ENCODE peak calls at places on chromosome 2, in ten cellular contexts. One of them, this sample, is unnamed.
A peak's percentile ranks its signal among the peaks of the same experiment; 100 is the strongest.

GRCh38 chr2:241858206-241859016 is at the start of gene PDCD1:
- DNase-seq in cardiac muscle cell: peak; percentile 24
- DNase-seq in iris pigment epithelial cell: no peak
- DNase-seq in CMK: no peak
- DNase-seq in A172: no peak
- DNase-seq in neural crest cell: no peak
- DNase-seq in mesenchymal stem cell: no peak
- DNase-seq in activated T-cell treated with anti-CD3 and anti-CD28 coated beads for 1 hour: no peak
- DNase-seq in osteocyte: no peak
- DNase-seq in activated CD8-positive, alpha-beta memory T cell treated with anti-CD3 and anti-CD28 coated beads for 48 hours: no peak
- DNase-seq in this sample: no peak

GRCh38 chr2:70043252-70043875 is 43.9 kb upstream of the PCBP1 start:
- DNase-seq in activated T-cell treated with anti-CD3 and anti-CD28 coated beads for 1 hour: no peak
- DNase-seq in cardiac muscle cell: no peak
- DNase-seq in activated CD8-positive, alpha-beta memory T cell treated with anti-CD3 and anti-CD28 coated beads for 48 hours: no peak
- DNase-seq in iris pigment epithelial cell: no peak
- DNase-seq in A172: no peak
- DNase-seq in neural crest cell: no peak
- DNase-seq in CMK: no peak
- DNase-seq in mesenchymal stem cell: no peak
- DNase-seq in osteocyte: no peak
- DNase-seq in this sample: no peak

GRCh38 chr2:191020742-191021381 is 6.9 kb upstream of the STAT1 start:
- DNase-seq in mesenchymal stem cell: peak; percentile 96
- DNase-seq in activated CD8-positive, alpha-beta memory T cell treated with anti-CD3 and anti-CD28 coated beads for 48 hours: peak; percentile 52
- DNase-seq in CMK: no peak
- DNase-seq in neural crest cell: no peak
- DNase-seq in activated T-cell treated with anti-CD3 and anti-CD28 coated beads for 1 hour: no peak
- DNase-seq in cardiac muscle cell: no peak
- DNase-seq in osteocyte: no peak
- DNase-seq in A172: peak; percentile 47
- DNase-seq in iris pigment epithelial cell: peak; percentile 91
- DNase-seq in this sample: peak; percentile 94

GRCh38 chr2:103785432-103785831 is 1023.6 kb downstream of the TMEM182 start:
- DNase-seq in activated CD8-positive, alpha-beta memory T cell treated with anti-CD3 and anti-CD28 coated beads for 48 hours: no peak
- DNase-seq in A172: no peak
- DNase-seq in activated T-cell treated with anti-CD3 and anti-CD28 coated beads for 1 hour: no peak
- DNase-seq in mesenchymal stem cell: no peak
- DNase-seq in osteocyte: no peak
- DNase-seq in CMK: no peak
- DNase-seq in cardiac muscle cell: no peak
- DNase-seq in iris pigment epithelial cell: no peak
- DNase-seq in neural crest cell: no peak
- DNase-seq in this sample: no peak

GRCh38 chr2:151544449-151544848 is 134.7 kb downstream of the RIF1 start:
- DNase-seq in activated T-cell treated with anti-CD3 and anti-CD28 coated beads for 1 hour: no peak
- DNase-seq in neural crest cell: no peak
- DNase-seq in CMK: no peak
- DNase-seq in iris pigment epithelial cell: no peak
- DNase-seq in A172: no peak
- DNase-seq in cardiac muscle cell: no peak
- DNase-seq in mesenchymal stem cell: no peak
- DNase-seq in osteocyte: no peak
- DNase-seq in activated CD8-positive, alpha-beta memory T cell treated with anti-CD3 and anti-CD28 coated beads for 48 hours: no peak
- DNase-seq in this sample: no peak

GRCh38 chr2:212892193-212892592 is 259.2 kb downstream of the IKZF2 start:
- DNase-seq in mesenchymal stem cell: peak; percentile 32
- DNase-seq in cardiac muscle cell: peak; percentile 29
- DNase-seq in activated T-cell treated with anti-CD3 and anti-CD28 coated beads for 1 hour: no peak
- DNase-seq in osteocyte: no peak
- DNase-seq in iris pigment epithelial cell: peak; percentile 56
- DNase-seq in CMK: peak; percentile 3
- DNase-seq in activated CD8-positive, alpha-beta memory T cell treated with anti-CD3 and anti-CD28 coated beads for 48 hours: no peak
- DNase-seq in neural crest cell: no peak
- DNase-seq in A172: peak; percentile 40
- DNase-seq in this sample: peak; percentile 58

GRCh38 chr2:124193706-124194105 is 168.6 kb downstream of the CNTNAP5 start:
- DNase-seq in mesenchymal stem cell: no peak
- DNase-seq in A172: no peak
- DNase-seq in cardiac muscle cell: no peak
- DNase-seq in neural crest cell: no peak
- DNase-seq in osteocyte: no peak
- DNase-seq in iris pigment epithelial cell: no peak
- DNase-seq in activated CD8-positive, alpha-beta memory T cell treated with anti-CD3 and anti-CD28 coated beads for 48 hours: no peak
- DNase-seq in CMK: no peak
- DNase-seq in activated T-cell treated with anti-CD3 and anti-CD28 coated beads for 1 hour: no peak
- DNase-seq in this sample: no peak

GRCh38 chr2:144524190-144524957 is 4.5 kb upstream of the ZEB2 start:
- DNase-seq in CMK: no peak
- DNase-seq in activated CD8-positive, alpha-beta memory T cell treated with anti-CD3 and anti-CD28 coated beads for 48 hours: no peak
- DNase-seq in iris pigment epithelial cell: no peak
- DNase-seq in neural crest cell: peak; percentile 67
- DNase-seq in activated T-cell treated with anti-CD3 and anti-CD28 coated beads for 1 hour: no peak
- DNase-seq in A172: peak; percentile 35
- DNase-seq in cardiac muscle cell: peak; percentile 78
- DNase-seq in osteocyte: peak; percentile 87
- DNase-seq in mesenchymal stem cell: no peak
- DNase-seq in this sample: no peak

GRCh38 chr2:150159300-150159699 is 328.2 kb downstream of the RND3 start:
- DNase-seq in activated T-cell treated with anti-CD3 and anti-CD28 coated beads for 1 hour: no peak
- DNase-seq in neural crest cell: no peak
- DNase-seq in iris pigment epithelial cell: no peak
- DNase-seq in mesenchymal stem cell: no peak
- DNase-seq in cardiac muscle cell: no peak
- DNase-seq in osteocyte: no peak
- DNase-seq in CMK: no peak
- DNase-seq in activated CD8-positive, alpha-beta memory T cell treated with anti-CD3 and anti-CD28 coated beads for 48 hours: no peak
- DNase-seq in A172: no peak
- DNase-seq in this sample: no peak

GRCh38 chr2:231321021-231321420 is 74.5 kb upstream of the B3GNT7 start:
- DNase-seq in activated T-cell treated with anti-CD3 and anti-CD28 coated beads for 1 hour: no peak
- DNase-seq in osteocyte: peak; percentile 81
- DNase-seq in mesenchymal stem cell: no peak
- DNase-seq in neural crest cell: no peak
- DNase-seq in CMK: no peak
- DNase-seq in iris pigment epithelial cell: no peak
- DNase-seq in activated CD8-positive, alpha-beta memory T cell treated with anti-CD3 and anti-CD28 coated beads for 48 hours: no peak
- DNase-seq in A172: no peak
- DNase-seq in cardiac muscle cell: no peak
- DNase-seq in this sample: no peak

GRCh38 chr2:197158591-197159550 is 151.7 kb downstream of the ANKRD44 start:
- DNase-seq in CMK: no peak
- DNase-seq in mesenchymal stem cell: peak; percentile 59
- DNase-seq in A172: peak; percentile 31
- DNase-seq in cardiac muscle cell: no peak
- DNase-seq in activated CD8-positive, alpha-beta memory T cell treated with anti-CD3 and anti-CD28 coated beads for 48 hours: no peak
- DNase-seq in iris pigment epithelial cell: peak; percentile 33
- DNase-seq in neural crest cell: no peak
- DNase-seq in osteocyte: no peak
- DNase-seq in activated T-cell treated with anti-CD3 and anti-CD28 coated beads for 1 hour: no peak
- DNase-seq in this sample: peak; percentile 25

GRCh38 chr2:127389778-127390435 is 2.1 kb upstream of the MAP3K2 start:
- DNase-seq in cardiac muscle cell: no peak
- DNase-seq in CMK: no peak
- DNase-seq in activated CD8-positive, alpha-beta memory T cell treated with anti-CD3 and anti-CD28 coated beads for 48 hours: no peak
- DNase-seq in iris pigment epithelial cell: no peak
- DNase-seq in neural crest cell: no peak
- DNase-seq in osteocyte: peak; percentile 13
- DNase-seq in mesenchymal stem cell: no peak
- DNase-seq in A172: no peak
- DNase-seq in activated T-cell treated with anti-CD3 and anti-CD28 coated beads for 1 hour: no peak
- DNase-seq in this sample: no peak

GRCh38 chr2:233338046-233338445 is 16.2 kb upstream of the DGKD start:
- DNase-seq in CMK: no peak
- DNase-seq in mesenchymal stem cell: no peak
- DNase-seq in activated CD8-positive, alpha-beta memory T cell treated with anti-CD3 and anti-CD28 coated beads for 48 hours: no peak
- DNase-seq in neural crest cell: no peak
- DNase-seq in activated T-cell treated with anti-CD3 and anti-CD28 coated beads for 1 hour: no peak
- DNase-seq in cardiac muscle cell: no peak
- DNase-seq in iris pigment epithelial cell: no peak
- DNase-seq in A172: no peak
- DNase-seq in osteocyte: no peak
- DNase-seq in this sample: no peak

GRCh38 chr2:171216631-171217030 is 55.9 kb upstream of the TLK1 start:
- DNase-seq in CMK: no peak
- DNase-seq in iris pigment epithelial cell: no peak
- DNase-seq in A172: no peak
- DNase-seq in osteocyte: no peak
- DNase-seq in neural crest cell: no peak
- DNase-seq in cardiac muscle cell: no peak
- DNase-seq in mesenchymal stem cell: no peak
- DNase-seq in activated T-cell treated with anti-CD3 and anti-CD28 coated beads for 1 hour: no peak
- DNase-seq in activated CD8-positive, alpha-beta memory T cell treated with anti-CD3 and anti-CD28 coated beads for 48 hours: no peak
- DNase-seq in this sample: no peak

GRCh38 chr2:162782138-162782537 is 56.4 kb downstream of the KCNH7 start:
- DNase-seq in A172: no peak
- DNase-seq in activated CD8-positive, alpha-beta memory T cell treated with anti-CD3 and anti-CD28 coated beads for 48 hours: no peak
- DNase-seq in iris pigment epithelial cell: no peak
- DNase-seq in osteocyte: no peak
- DNase-seq in activated T-cell treated with anti-CD3 and anti-CD28 coated beads for 1 hour: no peak
- DNase-seq in cardiac muscle cell: peak; percentile 27
- DNase-seq in CMK: no peak
- DNase-seq in neural crest cell: no peak
- DNase-seq in mesenchymal stem cell: no peak
- DNase-seq in this sample: no peak

GRCh38 chr2:33620-34019 is 12.7 kb downstream of the FAM110C start:
- DNase-seq in osteocyte: no peak
- DNase-seq in cardiac muscle cell: no peak
- DNase-seq in activated T-cell treated with anti-CD3 and anti-CD28 coated beads for 1 hour: no peak
- DNase-seq in iris pigment epithelial cell: no peak
- DNase-seq in activated CD8-positive, alpha-beta memory T cell treated with anti-CD3 and anti-CD28 coated beads for 48 hours: no peak
- DNase-seq in CMK: no peak
- DNase-seq in A172: no peak
- DNase-seq in neural crest cell: no peak
- DNase-seq in mesenchymal stem cell: no peak
- DNase-seq in this sample: no peak